ENCODE peak calls at places on chromosomes 2 and 18, in seven cellular contexts. I is foreskin fibroblast, Q is activated B cell treated with CpG ODN at 0.5 μM for 24 hours, V is Calu3, K is endothelial cell, N is lower leg skin, M is spleen. E is an unnamed sample.
A peak's percentile ranks its signal among the peaks of the same experiment; 100 is the strongest.

GRCh38 chr2:215409331-215410127 is 26.3 kb downstream of the FN1 start:
- DNase-seq in I (no peak), Q (no peak), V (peak; percentile 83), K (no peak), N (no peak), M (no peak), E (no peak)

GRCh38 chr18:54713386-54713785 is 114.9 kb upstream of the RAB27B start:
- DNase-seq in I (no peak), Q (no peak), V (no peak), K (no peak), N (no peak), M (no peak), E (no peak)

GRCh38 chr2:217026161-217026560 is 166.3 kb upstream of the TNP1 start:
- DNase-seq in I (no peak), Q (no peak), V (no peak), K (no peak), N (no peak), M (no peak), E (no peak)

GRCh38 chr2:109511168-109511567 is 102.6 kb downstream of the SEPTIN10 start:
- DNase-seq in I (no peak), Q (no peak), V (no peak), K (no peak), N (no peak), M (no peak), E (no peak)

GRCh38 chr2:173354601-173355131 is at the start of gene CDCA7:
- DNase-seq in I (peak; percentile 81), Q (peak; percentile 49), V (peak; percentile 90), K (peak; percentile 80), N (peak; percentile 83), M (peak; percentile 87), E (peak; percentile 66)

GRCh38 chr2:173238385-173238784 is 116.3 kb upstream of the CDCA7 start:
- DNase-seq in I (no peak), Q (no peak), V (peak; percentile 49), K (no peak), N (no peak), M (no peak), E (no peak)

GRCh38 chr2:167005096-167005495 is 116.8 kb downstream of the XIRP2 start:
- DNase-seq in I (peak; percentile 12), Q (no peak), V (no peak), K (no peak), N (no peak), M (no peak), E (no peak)

GRCh38 chr18:76580288-76580962 is 85.4 kb upstream of the ZNF516 start:
- DNase-seq in I (no peak), Q (no peak), V (no peak), K (no peak), N (peak; percentile 40), M (no peak), E (no peak)

GRCh38 chr2:38156262-38156835 is 80.4 kb upstream of the CYP1B1 start:
- DNase-seq in I (no peak), Q (no peak), V (no peak), K (no peak), N (no peak), M (no peak), E (no peak)

GRCh38 chr18:63762518-63762917 is 12.7 kb upstream of the SERPINB7 start:
- DNase-seq in I (peak; percentile 88), Q (no peak), V (no peak), K (no peak), N (no peak), M (no peak), E (no peak)

GRCh38 chr2:212537311-212538155 is 1.1 kb downstream of the ERBB4 start:
- DNase-seq in I (peak; percentile 26), Q (no peak), V (peak; percentile 72), K (peak; percentile 44), N (peak; percentile 82), M (peak; percentile 76), E (peak; percentile 39)

GRCh38 chr2:190840572-190841172 is 39.9 kb upstream of the GLS start:
- DNase-seq in I (peak; percentile 6), Q (no peak), V (no peak), K (no peak), N (no peak), M (no peak), E (no peak)

GRCh38 chr18:33282709-33283333 is 157.7 kb downstream of the CCDC178 start:
- DNase-seq in I (no peak), Q (peak; percentile 14), V (no peak), K (no peak), N (no peak), M (peak; percentile 68), E (no peak)

GRCh38 chr2:198165289-198165688 is 360.9 kb downstream of the PLCL1 start:
- DNase-seq in I (no peak), Q (no peak), V (no peak), K (no peak), N (no peak), M (no peak), E (no peak)

GRCh38 chr2:176094307-176094706 is 1.8 kb downstream of the HOXD13 start:
- DNase-seq in I (no peak), Q (no peak), V (no peak), K (no peak), N (no peak), M (no peak), E (no peak)

GRCh38 chr2:157758586-157758985 is 117.5 kb downstream of the ACVR1 start:
- DNase-seq in I (no peak), Q (no peak), V (no peak), K (no peak), N (no peak), M (no peak), E (no peak)
- TF ChIP-seq CTCF in I (no peak), Q (no peak), V (no peak), K (no peak), N (no peak), M (no peak), E (no peak)

GRCh38 chr2:189662674-189663226 is 1.5 kb downstream of the ASNSD1 start:
- DNase-seq in I (no peak), Q (no peak), V (no peak), K (no peak), N (no peak), M (no peak), E (no peak)

GRCh38 chr2:189659734-189660133 is 1.5 kb upstream of the ASNSD1 start:
- DNase-seq in I (no peak), Q (no peak), V (no peak), K (no peak), N (no peak), M (no peak), E (no peak)

GRCh38 chr2:189661957-189662321 is 680 bp downstream of the ASNSD1 start:
- DNase-seq in I (peak; percentile 21), Q (no peak), V (no peak), K (no peak), N (no peak), M (no peak), E (no peak)

GRCh38 chr2:189660803-189661147 is 484 bp upstream of the ASNSD1 start:
- DNase-seq in I (no peak), Q (no peak), V (no peak), K (no peak), N (no peak), M (no peak), E (no peak)

GRCh38 chr2:189661148-189661956 is at the start of gene ASNSD1:
- DNase-seq in I (peak; percentile 100), Q (peak; percentile 97), V (peak; percentile 98), K (peak; percentile 99), N (peak; percentile 100), M (peak; percentile 99), E (peak; percentile 99)
- TF ChIP-seq CTCF in I (peak; percentile 87), Q (peak; percentile 97), V (peak; percentile 92), K (peak; percentile 98), N (peak; percentile 97), M (peak; percentile 97), E (peak; percentile 97)

GRCh38 chr2:148981350-148981749 is 57.1 kb upstream of the LYPD6B start:
- DNase-seq in I (no peak), Q (no peak), V (no peak), K (no peak), N (no peak), M (no peak), E (no peak)

GRCh38 chr2:148979919-148980277 is 58.6 kb upstream of the LYPD6B start:
- DNase-seq in I (no peak), Q (no peak), V (no peak), K (no peak), N (no peak), M (no peak), E (no peak)

GRCh38 chr2:148978736-148979135 is 59.8 kb upstream of the LYPD6B start:
- DNase-seq in I (peak; percentile 42), Q (no peak), V (no peak), K (no peak), N (no peak), M (no peak), E (no peak)

GRCh38 chr2:148979164-148979918 is 59.2 kb upstream of the LYPD6B start:
- DNase-seq in I (no peak), Q (no peak), V (no peak), K (no peak), N (no peak), M (no peak), E (no peak)

DNA sequence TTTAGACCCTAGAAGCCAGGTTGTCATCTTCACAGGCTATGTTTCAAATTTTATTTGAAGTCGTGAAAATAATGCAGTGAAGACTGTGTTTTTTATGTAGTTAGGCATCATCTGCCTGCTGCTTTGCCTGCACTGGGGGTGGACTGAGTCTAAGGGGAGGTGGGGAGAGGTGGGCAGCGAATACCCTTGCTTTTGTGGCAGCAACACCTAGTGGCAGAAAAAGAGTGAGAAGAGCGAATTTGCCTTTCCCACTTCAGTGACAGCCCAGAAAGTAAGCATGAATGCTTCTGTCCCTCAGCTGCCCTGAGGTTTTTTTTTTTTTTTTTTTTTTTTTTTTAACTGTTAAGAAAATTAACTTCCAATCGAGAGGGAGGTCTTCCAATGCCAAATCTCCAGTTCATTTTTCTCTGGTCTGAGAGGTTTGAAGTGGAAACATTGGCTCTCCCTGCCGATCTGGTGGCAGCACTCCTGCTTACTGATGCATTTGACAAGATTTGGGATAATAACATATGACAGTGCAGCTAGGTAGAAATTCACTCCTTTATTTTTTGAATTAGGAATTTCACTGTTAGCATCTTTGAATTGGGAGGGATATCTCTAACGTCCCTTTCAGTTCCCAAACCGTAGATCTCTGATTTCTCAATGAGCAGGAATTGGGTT is 60.3 kb upstream of the LYPD6B start:
- DNase-seq in I (no peak), Q (no peak), V (no peak), K (no peak), N (no peak), M (no peak), E (no peak)
- TF ChIP-seq CTCF in I (no peak), Q (no peak), V (no peak), K (no peak), N (no peak), M (no peak), E (peak; percentile 33)

GRCh38 chr2:43190305-43191052 is 35.9 kb downstream of the ZFP36L2 start:
- DNase-seq in I (no peak), Q (no peak), V (no peak), K (no peak), N (no peak), M (no peak), E (no peak)

GRCh38 chr2:43193652-43193995 is 32.8 kb downstream of the ZFP36L2 start:
- DNase-seq in I (no peak), Q (no peak), V (no peak), K (no peak), N (no peak), M (no peak), E (no peak)

GRCh38 chr2:43192939-43193651 is 33.3 kb downstream of the ZFP36L2 start:
- DNase-seq in I (no peak), Q (no peak), V (no peak), K (no peak), N (no peak), M (no peak), E (no peak)

GRCh38 chr2:43193996-43194869 is 32.2 kb downstream of the ZFP36L2 start:
- DNase-seq in I (no peak), Q (no peak), V (peak; percentile 86), K (no peak), N (no peak), M (no peak), E (peak; percentile 59)

GRCh38 chr2:43192039-43192438 is 34.4 kb downstream of the ZFP36L2 start:
- DNase-seq in I (no peak), Q (no peak), V (no peak), K (no peak), N (no peak), M (no peak), E (no peak)
- TF ChIP-seq CTCF in I (peak; percentile 6), Q (no peak), V (no peak), K (no peak), N (no peak), M (no peak), E (peak; percentile 42)

E was measured in progenitor cell of endocrine pancreas.